ENCODE peak calls at places on chromosomes 5 and 9, in seven cellular contexts. L is heart right ventricle, Q is AG04450, B is BJ, V is dorsolateral prefrontal cortex, K is cardiac muscle cell, J is esophagus squamous epithelium. H is an unnamed sample.

GRCh38 chr9:32782476-32783167 is 718 bp upstream of the TMEM215 start:
- DNase-seq in L (no peak), Q (no peak), B (no peak), V (no peak), K (peak; percentile 7), J (no peak), H (no peak)

GRCh38 chr9:26375448-26375847 is 517.2 kb downstream of the CAAP1 start:
- DNase-seq in L (no peak), Q (no peak), B (no peak), V (no peak), K (no peak), J (no peak), H (no peak)

GRCh38 chr5:67166886-67167285 is 29.7 kb downstream of the CD180 start:
- DNase-seq in L (no peak), Q (no peak), B (no peak), V (no peak), K (no peak), J (no peak), H (no peak)

GRCh38 chr5:87650284-87650683 is 237.6 kb upstream of the CCNH start:
- DNase-seq in L (no peak), Q (no peak), B (no peak), V (no peak), K (no peak), J (no peak), H (no peak)

GRCh38 chr5:115475768-115476167 is 68.8 kb downstream of the FEM1C start:
- DNase-seq in L (no peak), Q (no peak), B (no peak), V (no peak), K (no peak), J (no peak), H (no peak)

GRCh38 chr9:108865037-108865436 is 3.0 kb downstream of the ACTL7A start:
- DNase-seq in L (no peak), Q (no peak), B (no peak), V (no peak), K (no peak), J (no peak), H (peak; percentile 80)

GRCh38 chr5:132500244-132500930 is 9.8 kb upstream of the IRF1 start:
- DNase-seq in L (no peak), Q (no peak), B (no peak), V (no peak), K (no peak), J (no peak), H (no peak)

GRCh38 chr9:903886-904285 is 62.4 kb downstream of the DMRT1 start:
- DNase-seq in L (no peak), Q (no peak), B (no peak), V (no peak), K (no peak), J (no peak), H (no peak)

GRCh38 chr5:132549586-132549985 is 6.3 kb upstream of the IL5 start:
- DNase-seq in L (no peak), Q (no peak), B (no peak), V (no peak), K (no peak), J (no peak), H (no peak)

GRCh38 chr5:75670571-75670970 is 46.7 kb downstream of the POC5 start:
- DNase-seq in L (no peak), Q (no peak), B (no peak), V (no peak), K (no peak), J (no peak), H (no peak)

GRCh38 chr5:149962040-149962439 is 1.5 kb downstream of the SLC26A2 start:
- DNase-seq in L (no peak), Q (no peak), B (no peak), V (no peak), K (peak; percentile 34), J (no peak), H (no peak)

GRCh38 chr5:181255836-181256578 is 4.9 kb downstream of the TRIM52 start:
- DNase-seq in L (no peak), Q (no peak), B (no peak), V (no peak), K (no peak), J (no peak), H (no peak)

GRCh38 chr9:5453673-5454072 is 3.3 kb downstream of the CD274 start:
- DNase-seq in L (no peak), Q (no peak), B (no peak), V (no peak), K (no peak), J (no peak), H (no peak)

GRCh38 chr9:121201045-121201737 is 478 bp downstream of the RAB14 start:
- DNase-seq in L (peak; percentile 65), Q (no peak), B (no peak), V (peak; percentile 67), K (peak; percentile 65), J (no peak), H (peak; percentile 45)

GRCh38 chr5:126680215-126680817 is 79.6 kb downstream of the PHAX start:
- DNase-seq in L (no peak), Q (no peak), B (peak; percentile 68), V (no peak), K (peak; percentile 6), J (no peak), H (no peak)

GRCh38 chr9:113508111-113508749 is 44.7 kb downstream of the RGS3 start:
- DNase-seq in L (no peak), Q (no peak), B (no peak), V (no peak), K (no peak), J (no peak), H (no peak)

GRCh38 chr5:74034738-74035137 is 408.7 kb downstream of the ARHGEF28 start:
- DNase-seq in L (no peak), Q (peak; percentile 64), B (no peak), V (peak; percentile 53), K (no peak), J (no peak), H (no peak)

GRCh38 chr5:108432024-108432423 is 50.1 kb upstream of the FBXL17 start:
- DNase-seq in L (no peak), Q (no peak), B (peak; percentile 31), V (no peak), K (no peak), J (no peak), H (no peak)

GRCh38 chr5:124719346-124719967 is 27.0 kb downstream of the ZNF608 start:
- DNase-seq in L (no peak), Q (no peak), B (no peak), V (no peak), K (no peak), J (no peak), H (no peak)

GRCh38 chr5:138305797-138306196 is 25.8 kb downstream of the CDC25C start:
- DNase-seq in L (peak; percentile 52), Q (no peak), B (no peak), V (no peak), K (no peak), J (no peak), H (peak; percentile 86)

GRCh38 chr9:111429175-111429574 is 55.0 kb downstream of the ECPAS start:
- DNase-seq in L (no peak), Q (no peak), B (no peak), V (no peak), K (no peak), J (no peak), H (no peak)

GRCh38 chr9:114549677-114550330 is 37.8 kb upstream of the ATP6V1G1 start:
- DNase-seq in L (no peak), Q (peak; percentile 20), B (no peak), V (no peak), K (no peak), J (no peak), H (no peak)

GRCh38 chr9:102631559-102631958 is 363.6 kb upstream of the CYLC2 start:
- DNase-seq in L (no peak), Q (no peak), B (no peak), V (no peak), K (no peak), J (no peak), H (no peak)
- TF ChIP-seq CTCF in L (no peak), Q (no peak), B (no peak), V (no peak), K (no peak), J (no peak), H (no peak)

DNA sequence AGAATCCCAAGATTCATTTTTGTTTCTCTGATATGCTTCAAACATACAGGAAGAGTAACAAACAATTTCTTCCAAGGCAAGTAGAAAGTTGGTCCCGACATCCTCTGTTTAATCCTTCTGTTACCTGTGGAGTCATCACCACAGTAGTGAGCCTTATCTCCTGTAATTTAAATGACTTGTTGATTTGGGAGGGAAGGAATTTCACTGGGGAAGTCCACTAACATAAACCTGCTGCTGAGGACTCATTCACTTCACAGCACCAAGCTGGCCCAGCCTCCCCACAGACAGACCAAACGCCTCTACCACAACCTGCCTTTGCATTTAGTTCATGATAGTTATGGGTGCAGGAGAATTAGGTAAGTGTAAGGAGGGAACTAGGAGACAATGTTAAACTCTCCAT is 63.2 kb downstream of the PRKACG start:
- DNase-seq in L (no peak), Q (no peak), B (no peak), V (no peak), K (no peak), J (no peak), H (no peak)
- H3K27me3 ChIP-seq in L (no peaks in the 10 kb centered on the region), Q (no peaks in the 10 kb centered on the region), B (no peaks in the 10 kb centered on the region), V (no peaks in the 10 kb centered on the region), K (no peaks in the 10 kb centered on the region), J (no peaks in the 10 kb centered on the region), H (no peaks in the 10 kb centered on the region)

DNA sequence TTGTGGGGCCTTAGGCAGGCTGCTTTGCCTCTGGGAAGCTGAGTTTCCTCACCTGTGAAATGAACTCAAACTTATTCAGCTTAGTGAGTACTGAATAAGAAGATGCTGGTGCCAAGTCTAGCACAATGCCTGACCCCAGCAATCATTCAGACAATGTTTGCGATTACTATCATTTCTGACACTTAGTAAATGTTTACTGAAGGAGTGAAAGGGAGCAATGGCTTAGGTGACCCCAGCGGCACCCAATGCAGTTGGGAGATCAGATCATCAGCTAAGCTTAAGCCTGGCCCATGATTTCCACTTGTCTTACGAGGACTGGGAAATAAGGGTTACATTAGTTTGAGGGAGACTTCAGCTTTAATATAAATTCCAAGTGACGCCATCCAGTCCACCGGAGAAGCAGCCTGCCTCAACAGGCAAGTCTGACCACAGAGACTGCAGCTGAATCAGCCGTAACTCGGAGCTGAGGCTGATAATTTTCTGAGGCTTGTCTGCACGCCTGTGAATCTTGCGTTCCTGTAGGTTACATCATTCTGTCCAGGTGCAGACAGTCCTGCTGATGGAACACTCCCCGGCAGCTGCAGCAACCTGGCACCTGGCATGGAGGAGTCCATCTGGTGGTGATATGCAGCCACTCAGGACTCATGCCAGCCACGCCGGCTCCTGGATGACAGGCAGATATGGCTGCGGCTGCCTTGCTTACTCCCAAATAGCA is 34.8 kb upstream of the FGF1 start:
- DNase-seq in L (peak; percentile 52), Q (no peak), B (no peak), V (peak; percentile 43), K (no peak), J (no peak), H (no peak)
- TF ChIP-seq CTCF in L (no peak), Q (no peak), B (no peak), V (no peak), K (no peak), J (no peak), H (no peak)

DNA sequence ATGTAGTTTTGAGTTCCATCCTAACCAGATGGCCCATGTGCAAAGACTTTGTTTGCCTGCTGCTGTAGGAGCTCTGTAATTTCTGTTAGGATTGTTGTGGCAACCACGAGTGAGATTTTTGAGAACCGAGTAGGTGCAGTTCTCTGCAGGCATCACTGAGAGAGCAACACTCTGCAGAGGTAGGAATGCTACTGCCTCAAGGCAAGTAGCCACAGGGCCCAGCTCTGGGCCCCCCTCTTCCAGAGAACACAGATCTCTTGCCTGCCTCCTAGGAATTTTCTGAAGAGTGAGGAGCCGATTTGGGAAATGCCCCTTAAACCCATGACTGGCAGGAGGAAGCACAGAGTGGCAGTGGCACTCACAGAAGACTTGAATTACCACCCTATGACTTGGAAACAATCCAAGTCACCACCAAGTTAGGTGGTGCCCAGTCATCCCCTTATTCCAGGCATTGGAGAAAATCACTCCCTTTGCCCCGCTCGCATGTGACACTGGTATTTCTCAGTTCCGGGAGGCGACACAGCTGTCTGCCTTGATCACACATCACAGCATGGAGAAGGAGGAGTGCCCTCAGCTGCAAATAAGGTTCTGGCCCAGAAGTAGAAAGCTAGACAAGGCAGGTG is 52.5 kb upstream of the SLC2A8 start:
- DNase-seq in L (no peak), Q (peak; percentile 60), B (no peak), V (no peak), K (no peak), J (no peak), H (no peak)
- H3K27me3 ChIP-seq in L (no peaks in the 10 kb centered on the region), Q (no peaks in the 10 kb centered on the region), B (no peaks in the 10 kb centered on the region), V (no peaks in the 10 kb centered on the region), K (no peaks in the 10 kb centered on the region), J (no peaks in the 10 kb centered on the region), H (no peaks in the 10 kb centered on the region)

H was measured in adrenal gland.